ENCODE peak calls at places on chromosomes 2 and 18, in seven cellular contexts. R is thyroid gland; Z is astrocyte; C is CD8-positive, alpha-beta T cell; M is GM06990; E is RWPE2; V is thoracic aorta. U is an unnamed sample.

GRCh38 chr2:38430603-38431002 is 53.5 kb upstream of the ATL2 start:
- DNase-seq in Z (no peak), R (no peak), C (no peak), M (no peak), E (no peak), V (no peak), U (no peak)

GRCh38 chr18:730692-731091 is 18.3 kb upstream of the ENOSF1 start:
- DNase-seq in R (no peak), C (no peak), M (no peak), V (no peak), Z (no peak), E (no peak), U (no peak)

GRCh38 chr2:171254666-171255065 is 94.0 kb upstream of the TLK1 start:
- DNase-seq in V (no peak), Z (no peak), E (no peak), R (no peak), C (no peak), M (no peak), U (no peak)

GRCh38 chr2:216012133-216012829 is 1.1 kb downstream of the MREG start:
- DNase-seq in R (no peak), M (no peak), C (no peak), Z (peak; percentile 83), V (no peak), E (no peak), U (no peak)

GRCh38 chr2:62586981-62587380 is 81.0 kb upstream of the TMEM17 start:
- DNase-seq in M (no peak), V (no peak), R (no peak), C (no peak), E (no peak), Z (peak; percentile 92), U (no peak)

GRCh38 chr2:150885774-150886386 is 375.8 kb downstream of the RBM43 start:
- DNase-seq in R (no peak), M (no peak), E (no peak), Z (no peak), V (no peak), C (no peak), U (no peak)

GRCh38 chr2:72755647-72756423 is 70.0 kb downstream of the EXOC6B start:
- DNase-seq in R (no peak), Z (peak; percentile 53), M (no peak), V (no peak), C (no peak), E (no peak), U (no peak)

GRCh38 chr2:131543385-131543891 is 15.8 kb downstream of the CCDC74A start:
- DNase-seq in Z (no peak), E (no peak), V (no peak), R (no peak), C (no peak), M (no peak), U (no peak)

GRCh38 chr18:48826271-48826670 is 124.5 kb downstream of the SMAD7 start:
- DNase-seq in E (no peak), R (no peak), M (no peak), C (no peak), V (no peak), Z (no peak), U (no peak)

GRCh38 chr18:13435596-13436333 is 217.2 kb downstream of the LDLRAD4 start:
- DNase-seq in Z (peak; percentile 87), C (no peak), V (peak; percentile 73), R (no peak), M (no peak), E (no peak), U (no peak)

GRCh38 chr2:186460465-186460864 is 25.6 kb upstream of the ZC3H15 start:
- DNase-seq in R (no peak), E (no peak), V (no peak), C (no peak), Z (peak; percentile 12), M (no peak), U (no peak)

GRCh38 chr18:62183578-62184195 is 3.2 kb downstream of the PIGN start:
- DNase-seq in C (peak; percentile 18), M (no peak), R (peak; percentile 16), Z (peak; percentile 22), V (no peak), E (no peak), U (no peak)

GRCh38 chr2:174681983-174682577 is 82.2 kb downstream of the CHRNA1 start:
- DNase-seq in C (peak; percentile 19), M (peak; percentile 41), E (no peak), R (peak; percentile 40), V (no peak), Z (no peak), U (no peak)

GRCh38 chr18:54776282-54776977 is 51.8 kb upstream of the RAB27B start:
- DNase-seq in E (peak; percentile 84), C (no peak), M (peak; percentile 6), R (no peak), Z (peak; percentile 99), V (no peak), U (no peak)

GRCh38 chr2:42964444-42965081 is 172.2 kb upstream of the HAAO start:
- DNase-seq in M (no peak), Z (peak; percentile 98), R (peak; percentile 25), V (peak; percentile 66), C (no peak), E (peak; percentile 75), U (no peak)

GRCh38 chr2:20836521-20836920 is 13.6 kb upstream of the LDAH start:
- DNase-seq in R (no peak), M (no peak), E (no peak), V (no peak), Z (no peak), C (no peak), U (no peak)

GRCh38 chr2:134319581-134320246 is 65.8 kb downstream of the MGAT5 start:
- DNase-seq in E (no peak), V (no peak), R (no peak), C (no peak), M (no peak), Z (no peak), U (no peak)

DNA sequence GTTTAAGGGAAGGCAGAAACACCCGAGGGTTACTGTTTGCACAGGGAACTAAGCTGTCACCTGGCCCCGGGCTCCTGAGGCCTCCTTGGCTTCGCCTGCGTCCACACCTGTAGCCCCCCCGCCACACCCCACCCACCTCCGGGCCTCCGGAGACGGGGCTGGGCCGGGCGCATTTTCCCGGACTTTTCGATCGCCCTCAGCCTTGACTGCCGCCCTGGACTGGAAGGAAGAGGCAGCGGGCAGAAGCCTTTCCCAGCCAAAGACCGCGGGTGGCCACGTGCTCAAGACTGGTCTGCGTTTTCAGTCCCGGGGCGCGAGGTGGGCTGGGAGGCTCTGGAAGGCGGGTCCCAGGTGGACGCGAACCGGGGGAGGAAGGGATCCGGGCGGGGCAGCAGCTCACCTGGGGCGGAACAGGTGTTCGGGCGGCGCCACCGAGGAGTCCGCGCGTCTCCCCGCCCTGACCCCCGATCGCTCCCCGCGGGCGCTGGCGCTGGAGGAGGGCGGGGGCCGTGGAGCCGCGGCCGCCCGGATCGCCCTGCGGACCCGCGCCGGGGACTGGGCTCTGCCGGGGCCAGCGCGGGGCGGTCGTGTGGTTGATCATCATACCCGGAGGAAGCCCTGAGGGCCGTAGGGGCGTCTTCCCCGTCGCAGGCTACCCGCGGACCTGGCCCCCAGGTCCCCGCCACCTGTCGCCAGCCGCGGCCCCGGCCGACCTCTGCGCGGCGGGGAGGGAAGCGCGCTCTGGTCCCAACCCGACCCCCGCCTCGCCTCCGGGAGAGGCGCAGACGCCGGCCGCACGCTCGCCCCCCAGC is 3.2 kb downstream of the ID2 start:
- DNase-seq in C (peak; percentile 15), V (no peak), R (peak; percentile 79), E (no peak), M (peak; percentile 57), Z (peak; percentile 36), U (no peak)
- H3K27me3 ChIP-seq in C (no peaks in the 10 kb centered on the region), V (no peaks in the 10 kb centered on the region), R (no peaks in the 10 kb centered on the region), E (peaks cover 37% of the 10 kb centered on the region), M (no peaks in the 10 kb centered on the region), Z (no peaks in the 10 kb centered on the region), U (no peaks in the 10 kb centered on the region)

DNA sequence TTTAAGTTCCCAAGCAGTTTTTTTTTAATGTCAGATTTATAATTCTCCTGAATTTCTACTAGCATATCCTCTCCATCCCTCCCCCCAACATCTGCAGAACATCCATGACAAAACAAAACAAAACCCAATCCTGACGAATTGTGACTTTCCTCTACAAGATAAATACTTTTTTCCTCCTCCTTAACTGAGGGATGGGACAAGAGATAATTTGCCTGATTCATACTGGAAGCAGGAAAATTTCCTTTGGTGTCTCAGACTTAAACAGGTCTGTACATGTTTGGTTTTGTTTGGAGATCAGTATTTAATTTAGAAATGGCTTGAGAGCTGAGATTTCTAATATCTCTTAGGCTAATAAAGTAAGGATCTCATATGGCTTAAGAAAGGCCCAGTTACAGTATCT is 2.2 kb downstream of the CAVIN2 start:
- DNase-seq in E (no peak), Z (no peak), R (no peak), M (no peak), V (no peak), C (no peak), U (no peak)
- H3K4me3 ChIP-seq in E (peak overlapping the region; percentile 44), Z (no peak overlapping the region), R (peak overlapping the region; percentile 60), M (no peak overlapping the region), V (peak overlapping the region; percentile 64), C (no peak overlapping the region), U (peak overlapping the region; percentile 62)

GRCh38 chr2:54040685-54041084 is 69.9 kb upstream of the PSME4 start:
- DNase-seq in R (no peak), V (no peak), Z (no peak), C (no peak), M (no peak), E (no peak), U (no peak)
- H3K27me3 ChIP-seq in R (no peaks in the 10 kb centered on the region), V (no peaks in the 10 kb centered on the region), Z (no peaks in the 10 kb centered on the region), C (no peaks in the 10 kb centered on the region), M (no peaks in the 10 kb centered on the region), E (no peaks in the 10 kb centered on the region), U (no peaks in the 10 kb centered on the region)

DNA sequence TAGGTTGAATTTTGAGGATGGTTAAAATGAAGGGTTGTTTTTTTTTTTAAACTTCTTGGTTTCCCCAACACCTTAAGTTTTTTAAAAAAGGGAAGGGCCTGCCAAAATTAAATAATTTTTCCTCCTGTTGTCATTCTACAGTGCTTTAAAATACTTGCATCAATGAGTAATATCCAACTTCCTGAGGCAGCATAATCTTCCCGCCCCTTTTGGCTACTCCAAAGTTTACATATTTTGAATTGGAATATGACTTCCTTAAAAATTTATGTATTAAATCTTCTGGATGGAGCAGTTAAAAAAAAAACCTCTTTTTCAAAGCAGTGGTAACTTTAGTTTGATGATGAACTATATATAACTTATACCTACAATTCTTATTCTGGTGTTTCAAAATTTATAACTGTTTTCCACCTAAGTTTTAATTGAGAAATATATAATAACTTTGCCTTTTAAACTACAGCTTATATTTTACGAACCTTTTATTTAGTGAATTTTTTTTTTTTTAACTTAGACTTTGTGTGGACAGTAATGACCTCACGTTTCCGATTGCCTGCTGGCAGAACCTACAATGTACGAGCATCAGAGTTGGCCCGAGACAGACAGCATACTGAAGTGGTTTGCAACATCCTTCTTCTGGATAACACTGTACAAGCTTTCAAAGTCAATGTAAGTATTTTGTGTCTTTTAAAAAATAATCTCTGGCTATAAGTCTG is 49.8 kb downstream of the PTPN4 start:
- DNase-seq in M (no peak), C (no peak), R (no peak), E (no peak), V (no peak), Z (peak; percentile 76), U (no peak)
- H3K4me3 ChIP-seq in M (no peak overlapping the region), C (no peak overlapping the region), R (no peak overlapping the region), E (no peak overlapping the region), V (no peak overlapping the region), Z (no peak overlapping the region), U (no peak overlapping the region)

GRCh38 chr18:79786304-79786703 is 11.4 kb upstream of the KCNG2 start:
- DNase-seq in M (no peak), V (no peak), Z (no peak), R (no peak), E (peak; percentile 26), C (no peak), U (no peak)
- H3K27me3 ChIP-seq in M (no peaks in the 10 kb centered on the region), V (no peaks in the 10 kb centered on the region), Z (peaks cover 24% of the 10 kb centered on the region), R (peaks cover 27% of the 10 kb centered on the region), E (peaks cover 18% of the 10 kb centered on the region), C (peaks cover 12% of the 10 kb centered on the region), U (peaks cover 21% of the 10 kb centered on the region)

GRCh38 chr2:127859712-127860085 is 1.7 kb upstream of the POLR2D start:
- DNase-seq in E (peak; percentile 91), R (peak; percentile 90), V (no peak), Z (no peak), C (peak; percentile 50), M (peak; percentile 31), U (no peak)
- H3K4me3 ChIP-seq in E (no peak overlapping the region), R (no peak overlapping the region), V (no peak overlapping the region), Z (no peak overlapping the region), C (no peak overlapping the region), M (no peak overlapping the region), U (no peak overlapping the region)